ENCODE peak calls at places on chromosomes 12 and 14, in six cellular contexts. Q is stimulated activated CD4-positive, alpha-beta T cell treated with anti-CD3 and anti-CD28 coated beads, Interleukin-2, amount 100 ng/mL, for 48 hours; M is mucosa of descending colon; Z is COR-L47; X is MCF 10A; L is fibroblast of the aortic adventitia. E is an unnamed sample.

GRCh38 chr12:110543252-110543959 is 39.7 kb downstream of the PPTC7 start:
- DNase-seq in Q (no peak), M (peak; percentile 60), Z (no peak), X (peak; percentile 100), L (peak; percentile 92), E (peak; percentile 73)

GRCh38 chr12:11540615-11541014 is 108.9 kb upstream of the ETV6 start:
- DNase-seq in Q (no peak), M (no peak), Z (no peak), X (no peak), L (no peak), E (no peak)

GRCh38 chr14:104189629-104190335 is 51.4 kb downstream of the KIF26A start:
- DNase-seq in Q (no peak), M (no peak), Z (no peak), X (no peak), L (no peak), E (no peak)

GRCh38 chr12:132389066-132389465 is 59.7 kb upstream of the GALNT9 start:
- DNase-seq in Q (no peak), M (no peak), Z (no peak), X (no peak), L (no peak), E (no peak)

GRCh38 chr14:60713513-60713912 is 10.6 kb downstream of the SIX4 start:
- DNase-seq in Q (no peak), M (no peak), Z (no peak), X (peak; percentile 4), L (no peak), E (no peak)

GRCh38 chr12:32134144-32134888 is 27.7 kb downstream of the BICD1 start:
- DNase-seq in Q (peak; percentile 54), M (no peak), Z (no peak), X (peak; percentile 36), L (peak; percentile 72), E (peak; percentile 88)

GRCh38 chr12:120190985-120191480 is 3.5 kb downstream of the GCN1 start:
- DNase-seq in Q (no peak), M (no peak), Z (no peak), X (no peak), L (no peak), E (no peak)

GRCh38 chr14:91729756-91730155 is 2.1 kb downstream of the CATSPERB start:
- DNase-seq in Q (no peak), M (no peak), Z (no peak), X (no peak), L (peak; percentile 49), E (no peak)

GRCh38 chr12:60977966-60978365 is 1282.2 kb upstream of the USP15 start:
- DNase-seq in Q (no peak), M (no peak), Z (no peak), X (peak; percentile 16), L (no peak), E (no peak)

GRCh38 chr12:31117203-31118011 is 43.7 kb downstream of the DDX11 start:
- DNase-seq in Q (peak; percentile 48), M (no peak), Z (peak; percentile 52), X (peak; percentile 49), L (no peak), E (peak; percentile 16)

GRCh38 chr12:12319501-12320322 is 30.3 kb downstream of the MANSC1 start:
- DNase-seq in Q (no peak), M (no peak), Z (no peak), X (no peak), L (peak; percentile 53), E (no peak)

GRCh38 chr12:5163661-5164060 is 120.0 kb downstream of the KCNA5 start:
- DNase-seq in Q (no peak), M (no peak), Z (no peak), X (no peak), L (no peak), E (peak; percentile 29)

GRCh38 chr14:100696590-100696989 is 30.1 kb upstream of the DLK1 start:
- DNase-seq in Q (no peak), M (no peak), Z (no peak), X (no peak), L (peak; percentile 15), E (no peak)

GRCh38 chr14:71319646-71320045 is 412.4 kb downstream of the PCNX1 start:
- DNase-seq in Q (no peak), M (no peak), Z (peak; percentile 26), X (no peak), L (peak; percentile 48), E (peak; percentile 24)

GRCh38 chr14:99562848-99563748 is 40.9 kb downstream of the CCDC85C start:
- DNase-seq in Q (no peak), M (peak; percentile 86), Z (peak; percentile 93), X (peak; percentile 85), L (peak; percentile 83), E (peak; percentile 87)

GRCh38 chr12:121391619-121392324 is 8.1 kb upstream of the RNF34 start:
- DNase-seq in Q (peak; percentile 25), M (no peak), Z (no peak), X (no peak), L (peak; percentile 66), E (no peak)

GRCh38 chr12:94107910-94108309 is 40.5 kb upstream of the PLXNC1 start:
- DNase-seq in Q (no peak), M (no peak), Z (no peak), X (no peak), L (no peak), E (no peak)

GRCh38 chr12:62914443-62914909 is 20.5 kb downstream of the PPM1H start:
- DNase-seq in Q (no peak), M (no peak), Z (no peak), X (no peak), L (no peak), E (no peak)

GRCh38 chr12:98253207-98253606 is 262.2 kb upstream of the TMPO start:
- DNase-seq in Q (no peak), M (no peak), Z (peak; percentile 63), X (no peak), L (no peak), E (no peak)

E was measured in kidney tubule cell.